ENCODE peak calls at places on chromosome 20, in seven cellular contexts. E is activated T-cell treated with anti-CD3 and anti-CD28 coated beads, Interleukin-2, amount 50 U/mL, for 4 hours; M is activated CD8-positive, alpha-beta memory T cell treated with anti-CD3 and anti-CD28 coated beads for 4 hours; V is ACHN; S is mucosa of descending colon; A is activated naive CD4-positive, alpha-beta T cell; Q is HAP-1. U is an unnamed sample.
A peak's percentile ranks its signal among the peaks of the same experiment; 100 is the strongest.

GRCh38 chr20:17403496-17403895 is 127.7 kb downstream of the BFSP1 start:
- DNase-seq in E (no peak), M (no peak), V (peak; percentile 6), S (no peak), A (no peak), Q (no peak), U (no peak)

GRCh38 chr20:64241061-64241460 is 14.5 kb upstream of the PCMTD2 start:
- DNase-seq in E (no peak), M (no peak), V (no peak), S (no peak), A (no peak), Q (no peak), U (no peak)

GRCh38 chr20:16953858-16954257 is 205.7 kb downstream of the OTOR start:
- DNase-seq in E (no peak), M (no peak), V (no peak), S (no peak), A (no peak), Q (no peak), U (no peak)

GRCh38 chr20:36312724-36313441 is 6.7 kb downstream of the DLGAP4 start:
- DNase-seq in E (no peak), M (no peak), V (no peak), S (no peak), A (no peak), Q (peak; percentile 0), U (no peak)

GRCh38 chr20:60463798-60464197 is 505.6 kb downstream of the CDH26 start:
- DNase-seq in E (no peak), M (no peak), V (no peak), S (no peak), A (no peak), Q (no peak), U (no peak)

GRCh38 chr20:51768759-51769517 is 748 bp upstream of the ATP9A start:
- DNase-seq in E (no peak), M (no peak), V (no peak), S (no peak), A (no peak), Q (peak; percentile 16), U (peak; percentile 54)

GRCh38 chr20:57056651-57057050 is 209.8 kb downstream of the BMP7 start:
- DNase-seq in E (no peak), M (no peak), V (no peak), S (no peak), A (no peak), Q (no peak), U (no peak)

GRCh38 chr20:54043044-54043967 is 27.1 kb downstream of the BCAS1 start:
- DNase-seq in E (no peak), M (no peak), V (no peak), S (no peak), A (no peak), Q (no peak), U (no peak)